ENCODE peak calls at places on chromosomes 13 and 19, in five cellular contexts. One of them, this sample, is unnamed.

GRCh38 chr19:35135389-35135909 is 590 bp upstream of the LGI4 start:
- DNase-seq in K562: peak; percentile 93
- DNase-seq in IMR-90: peak; percentile 55
- DNase-seq in GM12878: no peak
- DNase-seq in SK-N-SH: peak; percentile 98
- DNase-seq in this sample: peak; percentile 81

GRCh38 chr19:38543807-38544568 is 73.8 kb downstream of the MAP4K1 start:
- DNase-seq in K562: peak; percentile 98
- DNase-seq in IMR-90: peak; percentile 86
- DNase-seq in GM12878: peak; percentile 64
- DNase-seq in SK-N-SH: peak; percentile 93
- DNase-seq in this sample: peak; percentile 98

GRCh38 chr13:85261757-85262346 is 537.4 kb downstream of the SLITRK6 start:
- DNase-seq in K562: no peak
- DNase-seq in IMR-90: peak; percentile 12
- DNase-seq in GM12878: no peak
- DNase-seq in SK-N-SH: no peak
- DNase-seq in this sample: no peak

GRCh38 chr13:86729206-86729605 is 930.0 kb upstream of the SLITRK6 start:
- DNase-seq in K562: no peak
- DNase-seq in IMR-90: no peak
- DNase-seq in GM12878: no peak
- DNase-seq in SK-N-SH: no peak
- DNase-seq in this sample: no peak

GRCh38 chr13:79445968-79446645 is 34.8 kb upstream of the NDFIP2 start:
- DNase-seq in K562: no peak
- DNase-seq in IMR-90: no peak
- DNase-seq in GM12878: no peak
- DNase-seq in SK-N-SH: no peak
- DNase-seq in this sample: no peak

GRCh38 chr13:110683921-110684320 is 22.0 kb downstream of the CARS2 start:
- DNase-seq in K562: no peak
- DNase-seq in IMR-90: no peak
- DNase-seq in GM12878: no peak
- DNase-seq in SK-N-SH: no peak
- DNase-seq in this sample: no peak

GRCh38 chr13:74166286-74166685 is 32.1 kb upstream of the KLF12 start:
- DNase-seq in K562: no peak
- DNase-seq in IMR-90: peak; percentile 44
- DNase-seq in GM12878: no peak
- DNase-seq in SK-N-SH: no peak
- DNase-seq in this sample: no peak

GRCh38 chr19:16541526-16542044 is 652 bp downstream of the CHERP start:
- DNase-seq in K562: peak; percentile 14
- DNase-seq in IMR-90: peak; percentile 11
- DNase-seq in GM12878: no peak
- DNase-seq in SK-N-SH: peak; percentile 46
- DNase-seq in this sample: no peak

GRCh38 chr13:85093808-85094207 is 705.4 kb downstream of the SLITRK6 start:
- DNase-seq in K562: no peak
- DNase-seq in IMR-90: no peak
- DNase-seq in GM12878: no peak
- DNase-seq in SK-N-SH: no peak
- DNase-seq in this sample: no peak

GRCh38 chr13:74289861-74290260 is 155.7 kb upstream of the KLF12 start:
- DNase-seq in K562: no peak
- DNase-seq in IMR-90: no peak
- DNase-seq in GM12878: no peak
- DNase-seq in SK-N-SH: peak; percentile 10
- DNase-seq in this sample: no peak

GRCh38 chr13:100506154-100506553 is 82.4 kb downstream of the GGACT start:
- DNase-seq in K562: no peak
- DNase-seq in IMR-90: no peak
- DNase-seq in GM12878: no peak
- DNase-seq in SK-N-SH: no peak
- DNase-seq in this sample: no peak

GRCh38 chr13:105863300-105863699 is 672.2 kb downstream of the EFNB2 start:
- DNase-seq in K562: no peak
- DNase-seq in IMR-90: no peak
- DNase-seq in GM12878: no peak
- DNase-seq in SK-N-SH: no peak
- DNase-seq in this sample: no peak

GRCh38 chr13:20968745-20969144 is 66.2 kb upstream of the XPO4 start:
- DNase-seq in K562: no peak
- DNase-seq in IMR-90: no peak
- DNase-seq in GM12878: peak; percentile 7
- DNase-seq in SK-N-SH: no peak
- DNase-seq in this sample: no peak

DNA sequence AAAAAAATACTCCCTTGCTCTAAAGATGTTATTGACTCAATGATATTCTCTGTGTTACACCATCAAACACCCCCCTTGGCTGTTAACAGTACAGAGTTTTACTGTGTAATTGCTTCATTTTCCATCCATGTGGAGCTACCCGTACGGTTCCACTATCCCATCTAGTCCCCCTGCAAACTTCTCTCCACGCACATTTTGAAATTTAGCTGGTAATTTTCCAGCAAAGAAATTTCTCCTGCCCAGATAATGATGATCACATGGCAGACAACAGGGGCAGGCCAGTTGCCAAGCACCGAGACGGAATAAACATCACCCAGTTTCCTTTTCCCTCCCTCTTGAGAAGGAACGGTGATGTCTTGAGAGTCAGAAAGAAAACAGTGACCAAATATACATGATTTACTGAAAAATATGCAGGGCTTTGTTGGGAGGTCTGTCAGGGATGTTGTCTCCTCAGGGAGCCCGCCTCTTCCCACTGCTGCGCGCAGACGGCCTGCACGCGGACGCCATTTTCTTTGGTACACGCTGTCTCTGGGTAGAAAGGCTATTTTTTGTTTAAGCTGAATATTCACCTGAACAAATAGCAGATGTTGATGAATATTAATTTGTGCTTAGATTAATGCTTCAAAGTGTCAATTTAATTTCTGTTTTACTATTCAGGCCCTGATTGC is 109.9 kb downstream of the OLFM4 start:
- DNase-seq in K562: no peak
- DNase-seq in IMR-90: peak; percentile 35
- DNase-seq in GM12878: no peak
- DNase-seq in SK-N-SH: no peak
- DNase-seq in this sample: no peak
- TF ChIP-seq SMC3 in K562: no peak
- TF ChIP-seq SMC3 in IMR-90: no peak
- TF ChIP-seq SMC3 in GM12878: no peak
- TF ChIP-seq SMC3 in SK-N-SH: no peak
- TF ChIP-seq SMC3 in this sample: no peak

DNA sequence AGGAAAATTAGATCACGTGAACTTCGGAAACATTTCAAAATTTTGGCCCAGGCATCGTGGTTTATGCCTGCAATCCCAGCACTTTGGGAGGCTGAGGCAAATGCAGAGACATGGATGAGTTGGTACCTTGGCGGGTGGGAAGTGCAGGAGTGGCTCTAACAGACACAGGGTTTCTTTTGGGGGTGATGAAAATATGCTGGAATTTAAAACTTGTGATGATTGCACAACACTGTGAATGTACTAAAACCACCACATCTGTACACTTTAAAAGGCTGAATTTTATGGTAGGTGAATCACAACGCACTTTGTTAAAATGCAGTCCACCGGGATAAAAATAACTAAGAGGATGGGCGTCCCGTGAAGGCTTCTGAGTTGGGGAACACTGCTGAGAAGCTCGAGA is 47.2 kb downstream of the MLLT1 start:
- DNase-seq in K562: no peak
- DNase-seq in IMR-90: peak; percentile 88
- DNase-seq in GM12878: no peak
- DNase-seq in SK-N-SH: no peak
- DNase-seq in this sample: no peak
- TF ChIP-seq RCOR1 in K562: no peak
- TF ChIP-seq RCOR1 in IMR-90: peak; percentile 85
- TF ChIP-seq RCOR1 in GM12878: no peak
- TF ChIP-seq RCOR1 in SK-N-SH: no peak
- TF ChIP-seq RCOR1 in this sample: no peak

DNA sequence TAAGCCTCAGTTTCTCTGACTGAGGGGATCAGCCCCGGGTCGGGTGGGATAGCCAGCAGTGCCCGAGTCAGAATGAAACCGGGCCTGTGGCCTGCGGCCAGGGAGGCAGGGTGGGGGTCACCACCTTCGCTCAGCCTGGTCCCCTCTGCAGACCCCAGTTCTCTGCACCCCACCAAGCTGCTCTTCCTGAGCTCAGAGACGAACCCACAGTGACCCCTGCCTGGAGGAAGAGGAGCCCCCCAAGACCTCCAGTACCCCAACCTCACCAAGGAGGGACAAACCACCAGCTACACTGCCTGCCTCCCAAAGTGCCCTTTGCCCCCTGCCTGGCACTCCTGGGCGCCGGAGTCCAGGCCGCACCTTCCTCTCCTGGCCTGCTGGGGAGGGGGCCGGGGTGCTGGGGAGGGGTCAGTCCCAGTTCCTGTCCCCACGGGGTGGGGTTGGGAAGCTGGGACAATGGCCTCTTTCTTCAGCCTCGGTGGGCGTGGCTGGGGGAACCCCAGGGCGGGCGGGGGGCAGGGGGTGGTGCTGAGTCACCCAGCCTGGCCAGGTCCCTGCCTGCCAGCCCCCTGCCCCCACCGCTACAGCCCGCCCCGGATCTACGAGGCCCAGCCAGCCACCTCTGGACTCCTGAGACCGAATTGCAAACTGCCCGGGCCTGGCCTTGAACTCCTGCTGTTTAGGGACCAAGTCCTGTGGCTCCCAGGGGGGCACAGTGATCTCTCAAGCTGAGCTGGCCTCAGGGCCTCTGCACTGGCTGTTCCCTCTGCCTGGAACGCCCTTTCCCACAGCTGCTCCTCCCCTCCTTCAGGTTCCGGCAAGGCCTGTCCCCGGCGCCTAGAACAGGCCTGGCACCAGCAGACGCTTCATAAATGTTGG is 14.3 kb downstream of the ZBTB7A start:
- DNase-seq in K562: no peak
- DNase-seq in IMR-90: peak; percentile 20
- DNase-seq in GM12878: no peak
- DNase-seq in SK-N-SH: no peak
- DNase-seq in this sample: no peak
- TF ChIP-seq SMC3 in K562: no peak
- TF ChIP-seq SMC3 in IMR-90: no peak
- TF ChIP-seq SMC3 in GM12878: no peak
- TF ChIP-seq SMC3 in SK-N-SH: no peak
- TF ChIP-seq SMC3 in this sample: no peak

DNA sequence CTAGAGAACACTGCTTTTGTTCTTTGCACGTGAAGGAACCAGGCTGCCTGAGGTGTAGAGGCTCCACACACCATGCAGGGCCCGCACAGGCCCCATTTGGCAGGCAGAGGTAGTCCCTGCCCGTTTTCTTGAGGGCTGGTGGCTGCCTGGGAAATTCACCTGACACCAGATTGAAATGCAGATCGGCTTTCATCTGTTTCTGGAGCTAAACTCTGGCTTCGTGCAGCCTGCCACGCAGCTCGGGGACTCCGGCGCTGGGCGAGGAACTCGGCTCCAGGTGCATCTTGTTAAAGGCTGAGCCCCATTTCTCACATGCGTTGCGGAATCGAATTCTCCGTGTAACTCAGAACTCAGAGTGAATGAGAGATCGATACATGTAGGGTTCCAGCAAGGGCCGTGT is 37.7 kb downstream of the ATP11A start:
- DNase-seq in K562: no peak
- DNase-seq in IMR-90: no peak
- DNase-seq in GM12878: no peak
- DNase-seq in SK-N-SH: no peak
- DNase-seq in this sample: no peak
- TF ChIP-seq RCOR1 in K562: no peak
- TF ChIP-seq RCOR1 in IMR-90: no peak
- TF ChIP-seq RCOR1 in GM12878: no peak
- TF ChIP-seq RCOR1 in SK-N-SH: no peak
- TF ChIP-seq RCOR1 in this sample: no peak

GRCh38 chr13:98880673-98881072 is 97.2 kb downstream of the DOCK9 start:
- DNase-seq in K562: no peak
- DNase-seq in IMR-90: no peak
- DNase-seq in GM12878: no peak
- DNase-seq in SK-N-SH: no peak
- DNase-seq in this sample: no peak
- TF ChIP-seq SMC3 in K562: no peak
- TF ChIP-seq SMC3 in IMR-90: no peak
- TF ChIP-seq SMC3 in GM12878: no peak
- TF ChIP-seq SMC3 in SK-N-SH: no peak
- TF ChIP-seq SMC3 in this sample: no peak

GRCh38 chr13:36163809-36164308 is 32.7 kb upstream of the DCLK1 start:
- DNase-seq in K562: no peak
- DNase-seq in IMR-90: peak; percentile 87
- DNase-seq in GM12878: no peak
- DNase-seq in SK-N-SH: peak; percentile 20
- DNase-seq in this sample: no peak
- TF ChIP-seq RCOR1 in K562: no peak
- TF ChIP-seq RCOR1 in IMR-90: no peak
- TF ChIP-seq RCOR1 in GM12878: no peak
- TF ChIP-seq RCOR1 in SK-N-SH: no peak
- TF ChIP-seq RCOR1 in this sample: no peak

This sample was measured in A549.